ENCODE peak calls at places on chromosomes 4 and X, in five cellular contexts. One of them, this sample, is unnamed.

GRCh38 chr4:89300490-89300889 is 7.1 kb downstream of the GPRIN3 start:
- DNase-seq in OCI-LY7: no peak
- DNase-seq in kidney epithelial cell: no peak
- DNase-seq in body of pancreas: no peak
- DNase-seq in heart right ventricle: no peak
- DNase-seq in this sample: no peak

GRCh38 chr4:10582059-10582686 is 102.4 kb downstream of the CLNK start:
- DNase-seq in OCI-LY7: peak
- DNase-seq in body of pancreas: peak
- DNase-seq in heart right ventricle: peak
- DNase-seq in kidney epithelial cell: no peak
- DNase-seq in this sample: peak

GRCh38 chr4:33998204-33998603 is 2246.1 kb downstream of the ARAP2 start:
- DNase-seq in body of pancreas: no peak
- DNase-seq in heart right ventricle: no peak
- DNase-seq in kidney epithelial cell: no peak
- DNase-seq in OCI-LY7: no peak
- DNase-seq in this sample: no peak

GRCh38 chr4:2341911-2342652 is 76.4 kb downstream of the ZFYVE28 start:
- DNase-seq in kidney epithelial cell: no peak
- DNase-seq in heart right ventricle: no peak
- DNase-seq in OCI-LY7: no peak
- DNase-seq in body of pancreas: no peak
- DNase-seq in this sample: peak

GRCh38 chrX:13123857-13124345 is 79.5 kb upstream of the FAM9C start:
- DNase-seq in body of pancreas: no peak
- DNase-seq in heart right ventricle: no peak
- DNase-seq in OCI-LY7: no peak
- DNase-seq in kidney epithelial cell: no peak
- DNase-seq in this sample: no peak

GRCh38 chrX:67787196-67787595 is 243.4 kb downstream of the AR start:
- DNase-seq in heart right ventricle: no peak
- DNase-seq in body of pancreas: no peak
- DNase-seq in OCI-LY7: no peak
- DNase-seq in kidney epithelial cell: no peak
- DNase-seq in this sample: no peak

GRCh38 chrX:68083510-68083909 is 349.8 kb downstream of the OPHN1 start:
- DNase-seq in body of pancreas: no peak
- DNase-seq in OCI-LY7: no peak
- DNase-seq in heart right ventricle: no peak
- DNase-seq in kidney epithelial cell: no peak
- DNase-seq in this sample: no peak

GRCh38 chrX:103817502-103817901 is 14.6 kb downstream of the RAB9B start:
- DNase-seq in kidney epithelial cell: no peak
- DNase-seq in body of pancreas: peak
- DNase-seq in OCI-LY7: peak
- DNase-seq in heart right ventricle: peak
- DNase-seq in this sample: peak

GRCh38 chr4:173371292-173372192 is 788 bp downstream of the SAP30 start:
- DNase-seq in kidney epithelial cell: no peak
- DNase-seq in OCI-LY7: peak
- DNase-seq in heart right ventricle: peak
- DNase-seq in body of pancreas: peak
- DNase-seq in this sample: peak

GRCh38 chr4:74682567-74683359 is 111.6 kb downstream of the BTC start:
- DNase-seq in body of pancreas: peak
- DNase-seq in heart right ventricle: no peak
- DNase-seq in OCI-LY7: no peak
- DNase-seq in kidney epithelial cell: peak
- DNase-seq in this sample: peak

GRCh38 chr4:140609548-140610425 is 41.0 kb upstream of the UCP1 start:
- DNase-seq in heart right ventricle: no peak
- DNase-seq in kidney epithelial cell: peak
- DNase-seq in body of pancreas: no peak
- DNase-seq in OCI-LY7: peak
- DNase-seq in this sample: peak

GRCh38 chrX:103063191-103063845 is 653 bp downstream of the BEX1 start:
- DNase-seq in OCI-LY7: no peak
- DNase-seq in body of pancreas: peak
- DNase-seq in heart right ventricle: no peak
- DNase-seq in kidney epithelial cell: no peak
- DNase-seq in this sample: peak

GRCh38 chrX:10549280-10549679 is 71.1 kb downstream of the MID1 start:
- DNase-seq in body of pancreas: no peak
- DNase-seq in heart right ventricle: no peak
- DNase-seq in kidney epithelial cell: no peak
- DNase-seq in OCI-LY7: no peak
- DNase-seq in this sample: no peak

GRCh38 chrX:110021180-110022022 is 18.5 kb downstream of the TMEM164 start:
- DNase-seq in body of pancreas: no peak
- DNase-seq in heart right ventricle: peak
- DNase-seq in OCI-LY7: no peak
- DNase-seq in kidney epithelial cell: no peak
- DNase-seq in this sample: no peak

GRCh38 chr4:115145393-115146160 is 32.2 kb upstream of the NDST4 start:
- DNase-seq in body of pancreas: peak
- DNase-seq in kidney epithelial cell: no peak
- DNase-seq in heart right ventricle: no peak
- DNase-seq in OCI-LY7: no peak
- DNase-seq in this sample: peak

GRCh38 chr4:178316211-178316610 is 874.0 kb upstream of the AGA start:
- DNase-seq in kidney epithelial cell: no peak
- DNase-seq in OCI-LY7: no peak
- DNase-seq in heart right ventricle: no peak
- DNase-seq in body of pancreas: no peak
- DNase-seq in this sample: no peak

GRCh38 chr4:3388461-3389185 is 53.1 kb upstream of the HGFAC start:
- DNase-seq in kidney epithelial cell: peak
- DNase-seq in heart right ventricle: no peak
- DNase-seq in OCI-LY7: no peak
- DNase-seq in body of pancreas: peak
- DNase-seq in this sample: no peak

GRCh38 chr4:57109847-57110634 is at the start of gene IGFBP7:
- DNase-seq in heart right ventricle: peak
- DNase-seq in OCI-LY7: no peak
- DNase-seq in kidney epithelial cell: no peak
- DNase-seq in body of pancreas: peak
- DNase-seq in this sample: peak

GRCh38 chr4:81052119-81053068 is 21.9 kb downstream of the BMP3 start:
- DNase-seq in kidney epithelial cell: no peak
- DNase-seq in OCI-LY7: peak
- DNase-seq in body of pancreas: peak
- DNase-seq in heart right ventricle: peak
- DNase-seq in this sample: peak

GRCh38 chr4:152665691-152666410 is 13.9 kb downstream of the TMEM154 start:
- DNase-seq in OCI-LY7: peak
- DNase-seq in kidney epithelial cell: no peak
- DNase-seq in body of pancreas: no peak
- DNase-seq in heart right ventricle: no peak
- DNase-seq in this sample: no peak

GRCh38 chr4:705278-706082 is at the start of gene PCGF3:
- DNase-seq in body of pancreas: peak
- DNase-seq in OCI-LY7: peak
- DNase-seq in heart right ventricle: peak
- DNase-seq in kidney epithelial cell: peak
- DNase-seq in this sample: peak

GRCh38 chr4:176238819-176239218 is 30.2 kb downstream of the ASB5 start:
- DNase-seq in OCI-LY7: no peak
- DNase-seq in heart right ventricle: no peak
- DNase-seq in kidney epithelial cell: no peak
- DNase-seq in body of pancreas: no peak
- DNase-seq in this sample: no peak

GRCh38 chr4:77758804-77759203 is 60.4 kb downstream of the CNOT6L start:
- DNase-seq in kidney epithelial cell: no peak
- DNase-seq in body of pancreas: no peak
- DNase-seq in OCI-LY7: no peak
- DNase-seq in heart right ventricle: no peak
- DNase-seq in this sample: no peak

GRCh38 chr4:76550966-76551780 is 116.1 kb downstream of the SHROOM3 start:
- DNase-seq in OCI-LY7: no peak
- DNase-seq in kidney epithelial cell: no peak
- DNase-seq in body of pancreas: no peak
- DNase-seq in heart right ventricle: no peak
- DNase-seq in this sample: no peak

GRCh38 chr4:169249214-169249973 is 21.4 kb downstream of the SH3RF1 start:
- DNase-seq in OCI-LY7: no peak
- DNase-seq in body of pancreas: peak
- DNase-seq in kidney epithelial cell: no peak
- DNase-seq in heart right ventricle: no peak
- DNase-seq in this sample: peak

GRCh38 chr4:154376461-154376860 is 115.1 kb downstream of the DCHS2 start:
- DNase-seq in heart right ventricle: no peak
- DNase-seq in OCI-LY7: no peak
- DNase-seq in kidney epithelial cell: no peak
- DNase-seq in body of pancreas: no peak
- DNase-seq in this sample: no peak

GRCh38 chr4:185534534-185534849 is 815 bp downstream of the PDLIM3 start:
- DNase-seq in body of pancreas: no peak
- DNase-seq in heart right ventricle: no peak
- DNase-seq in kidney epithelial cell: no peak
- DNase-seq in OCI-LY7: no peak
- DNase-seq in this sample: no peak

GRCh38 chrX:2252331-2253065 is 248.3 kb downstream of the DHRSX start:
- DNase-seq in OCI-LY7: no peak
- DNase-seq in kidney epithelial cell: no peak
- DNase-seq in heart right ventricle: no peak
- DNase-seq in body of pancreas: no peak
- DNase-seq in this sample: no peak
- H3K4me3 ChIP-seq in OCI-LY7: no peak
- H3K4me3 ChIP-seq in kidney epithelial cell: no peak
- H3K4me3 ChIP-seq in heart right ventricle: no peak
- H3K4me3 ChIP-seq in body of pancreas: no peak
- H3K4me3 ChIP-seq in this sample: no peak

DNA sequence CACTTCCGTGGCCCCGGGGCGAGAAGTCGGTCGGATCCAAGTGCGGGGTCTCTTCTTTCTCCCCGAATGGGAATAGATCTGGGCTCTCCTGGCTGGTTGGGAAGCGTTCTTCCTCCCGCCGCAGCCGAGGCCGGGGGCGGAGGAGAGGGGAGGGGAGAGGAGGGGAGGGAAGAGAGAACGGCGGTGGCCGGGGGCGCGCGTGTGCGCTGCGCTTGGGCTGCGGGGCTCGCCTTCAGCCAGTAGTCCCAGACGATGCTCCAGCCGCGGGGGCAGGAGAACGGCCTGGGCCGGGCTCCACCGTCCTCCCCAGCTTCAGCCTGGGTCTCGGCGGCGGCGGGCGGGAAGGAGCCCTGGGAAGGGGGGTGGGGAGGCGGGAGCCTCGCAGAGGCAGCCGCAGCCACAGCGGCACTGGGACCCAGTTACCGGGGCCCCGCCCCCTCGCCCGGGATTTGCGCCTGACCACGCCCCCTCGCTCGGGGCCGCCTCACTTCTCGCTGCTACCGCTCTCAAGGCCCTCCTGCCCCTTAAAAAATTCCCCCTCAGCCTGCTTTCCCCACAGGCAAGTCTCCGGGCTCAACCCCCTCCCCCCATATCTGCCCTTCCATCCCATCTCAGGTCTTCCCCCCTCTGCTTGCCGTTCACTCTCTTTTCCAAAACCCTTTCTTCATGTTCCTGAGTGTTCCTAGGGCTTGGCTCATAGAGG is at the start of gene FGD1:
- DNase-seq in kidney epithelial cell: no peak
- DNase-seq in heart right ventricle: peak
- DNase-seq in OCI-LY7: peak
- DNase-seq in body of pancreas: peak
- DNase-seq in this sample: peak
- H3K4me3 ChIP-seq in kidney epithelial cell: peak
- H3K4me3 ChIP-seq in heart right ventricle: peak
- H3K4me3 ChIP-seq in OCI-LY7: peak
- H3K4me3 ChIP-seq in body of pancreas: peak
- H3K4me3 ChIP-seq in this sample: peak

GRCh38 chr4:64399313-64400109 is 9.7 kb downstream of the TECRL start:
- DNase-seq in body of pancreas: no peak
- DNase-seq in heart right ventricle: no peak
- DNase-seq in OCI-LY7: no peak
- DNase-seq in kidney epithelial cell: no peak
- DNase-seq in this sample: no peak
- H3K4me3 ChIP-seq in body of pancreas: no peak
- H3K4me3 ChIP-seq in heart right ventricle: no peak
- H3K4me3 ChIP-seq in OCI-LY7: no peak
- H3K4me3 ChIP-seq in kidney epithelial cell: no peak
- H3K4me3 ChIP-seq in this sample: no peak

DNA sequence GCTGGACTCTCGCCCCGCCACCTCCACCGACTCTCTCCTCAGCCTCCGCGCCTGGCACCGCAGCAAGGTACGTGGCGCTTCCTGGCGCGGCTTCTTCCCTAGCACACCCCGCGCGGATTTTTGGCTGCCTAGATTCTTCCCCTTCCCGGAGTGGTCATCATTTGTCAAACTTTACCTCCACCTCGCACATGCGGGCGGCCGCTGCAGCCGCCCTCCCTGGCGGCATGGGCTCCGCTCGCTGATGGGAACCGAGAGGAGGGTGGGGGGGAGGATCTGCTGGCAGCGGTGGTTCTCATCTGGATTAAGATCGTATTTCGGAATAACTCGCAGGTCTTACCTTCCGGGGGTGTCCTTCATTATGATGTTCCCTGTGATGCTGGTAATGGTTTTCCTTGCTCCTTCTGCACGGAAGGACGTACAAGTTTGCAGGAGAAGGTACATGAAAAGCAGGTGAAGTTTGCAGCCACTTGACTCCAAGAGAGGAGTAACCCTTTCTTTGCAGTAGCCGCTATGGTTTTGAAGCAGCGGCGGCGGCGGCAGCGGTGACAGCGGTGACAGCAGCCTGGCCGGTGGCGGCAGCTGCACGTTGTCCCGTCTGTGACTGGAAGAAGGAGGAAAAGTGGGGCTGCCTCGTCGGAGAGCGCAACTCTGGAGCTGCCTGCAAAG is 2183.9 kb upstream of the TENM3 start:
- DNase-seq in heart right ventricle: no peak
- DNase-seq in body of pancreas: peak
- DNase-seq in OCI-LY7: no peak
- DNase-seq in kidney epithelial cell: no peak
- DNase-seq in this sample: peak
- H3K4me3 ChIP-seq in heart right ventricle: peak
- H3K4me3 ChIP-seq in body of pancreas: peak
- H3K4me3 ChIP-seq in OCI-LY7: no peak
- H3K4me3 ChIP-seq in kidney epithelial cell: peak
- H3K4me3 ChIP-seq in this sample: peak

DNA sequence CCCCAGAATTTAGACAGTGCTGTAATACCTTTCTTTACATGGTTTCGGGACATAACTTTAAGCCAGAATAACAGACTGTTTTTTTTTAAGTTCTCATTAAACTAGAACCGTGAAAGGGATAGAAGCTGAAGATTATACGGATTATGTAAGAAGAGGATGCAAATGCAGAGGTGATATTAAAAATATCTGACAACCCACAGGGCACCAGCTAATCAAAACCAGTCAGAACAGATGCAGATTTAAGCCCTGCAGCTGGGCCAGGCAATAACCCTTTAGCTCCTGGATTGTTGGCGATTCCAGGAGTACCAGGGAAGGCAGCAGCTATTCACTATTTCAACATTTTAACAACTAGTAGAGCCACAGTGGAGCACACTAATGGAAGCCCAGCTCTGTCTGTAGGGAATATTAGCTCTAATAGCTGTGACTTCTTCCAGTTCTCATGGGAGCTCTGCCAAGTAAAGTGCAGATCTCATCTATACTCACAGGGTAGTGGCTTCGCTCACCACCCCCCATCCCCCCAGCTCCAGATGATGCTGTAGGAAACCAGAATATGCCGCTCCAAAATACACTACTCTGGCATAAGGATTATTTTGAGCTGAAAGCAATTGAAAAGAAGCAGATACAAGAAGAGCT is 13.9 kb downstream of the SCD5 start:
- DNase-seq in kidney epithelial cell: no peak
- DNase-seq in body of pancreas: no peak
- DNase-seq in heart right ventricle: no peak
- DNase-seq in OCI-LY7: no peak
- DNase-seq in this sample: no peak
- H3K4me3 ChIP-seq in kidney epithelial cell: no peak
- H3K4me3 ChIP-seq in body of pancreas: no peak
- H3K4me3 ChIP-seq in heart right ventricle: no peak
- H3K4me3 ChIP-seq in OCI-LY7: no peak
- H3K4me3 ChIP-seq in this sample: no peak